ENCODE peak calls at places on chromosomes 13 and 19, in nine cellular contexts. S is cardiac muscle cell, R is neuronal stem cell, P is fibroblast of pulmonary artery, M is EL, A is RWPE1, Y is endothelial cell, I is fibroblast of the conjunctiva, N is iPS DF 6.9. V is an unnamed sample.

GRCh38 chr19:15161028-15161984 is 39.5 kb downstream of the NOTCH3 start:
- DNase-seq in S (no peak), R (no peak), P (peak; percentile 36), M (peak; percentile 53), A (peak; percentile 60), Y (no peak), I (no peak), N (no peak), V (peak; percentile 62)

GRCh38 chr19:32887572-32887971 is 18.0 kb upstream of the SLC7A9 start:
- DNase-seq in S (no peak), R (no peak), P (no peak), M (no peak), A (no peak), Y (no peak), I (no peak), N (no peak), V (no peak)

GRCh38 chr13:47459512-47459911 is 541.6 kb downstream of the SUCLA2 start:
- DNase-seq in S (peak; percentile 4), R (no peak), P (peak; percentile 60), M (peak; percentile 12), A (no peak), Y (no peak), I (no peak), N (no peak), V (no peak)

GRCh38 chr13:48564046-48564445 is 31.2 kb upstream of the RCBTB2 start:
- DNase-seq in S (no peak), R (no peak), P (no peak), M (peak; percentile 42), A (no peak), Y (no peak), I (no peak), N (no peak), V (no peak)

GRCh38 chr13:28299941-28300340 is 161.6 kb downstream of the PAN3 start:
- DNase-seq in S (no peak), R (no peak), P (no peak), M (no peak), A (no peak), Y (no peak), I (no peak), N (no peak), V (no peak)

GRCh38 chr13:52750713-52751112 is 11.1 kb upstream of the CNMD start:
- DNase-seq in S (no peak), R (no peak), P (no peak), M (no peak), A (no peak), Y (no peak), I (no peak), N (no peak), V (no peak)

GRCh38 chr19:13505761-13506549 is at the start of gene CACNA1A:
- DNase-seq in S (peak; percentile 69), R (peak; percentile 56), P (no peak), M (peak; percentile 19), A (no peak), Y (peak; percentile 57), I (no peak), N (no peak), V (no peak)

GRCh38 chr13:27182844-27183497 is 11.4 kb upstream of the USP12 start:
- DNase-seq in S (peak; percentile 35), R (no peak), P (peak; percentile 87), M (peak; percentile 96), A (no peak), Y (no peak), I (peak; percentile 38), N (no peak), V (no peak)

GRCh38 chr13:76223999-76224398 is 587.9 kb downstream of the LMO7 start:
- DNase-seq in S (no peak), R (no peak), P (no peak), M (no peak), A (no peak), Y (no peak), I (no peak), N (no peak), V (no peak)

GRCh38 chr19:50648659-50649058 is 586 bp upstream of the C19orf81 start:
- DNase-seq in S (no peak), R (no peak), P (no peak), M (no peak), A (no peak), Y (no peak), I (no peak), N (no peak), V (no peak)

GRCh38 chr19:32392946-32393345 is 12.6 kb upstream of the DPY19L3 start:
- DNase-seq in S (peak; percentile 63), R (no peak), P (no peak), M (no peak), A (no peak), Y (no peak), I (no peak), N (no peak), V (peak; percentile 65)

GRCh38 chr13:99307648-99308339 is 595 bp upstream of the GPR183 start:
- DNase-seq in S (peak; percentile 82), R (no peak), P (peak; percentile 64), M (peak; percentile 76), A (peak; percentile 21), Y (no peak), I (no peak), N (no peak), V (no peak)

GRCh38 chr19:35459414-35460082 is 11.5 kb downstream of the FFAR2 start:
- DNase-seq in S (no peak), R (no peak), P (peak; percentile 41), M (no peak), A (no peak), Y (no peak), I (no peak), N (no peak), V (no peak)

GRCh38 chr13:44249439-44249838 is 124.2 kb upstream of the SERP2 start:
- DNase-seq in S (no peak), R (no peak), P (peak; percentile 77), M (peak; percentile 48), A (no peak), Y (no peak), I (peak; percentile 59), N (no peak), V (peak; percentile 41)

GRCh38 chr13:34416833-34417425 is 525.1 kb upstream of the NBEA start:
- DNase-seq in S (no peak), R (no peak), P (peak; percentile 80), M (peak; percentile 27), A (no peak), Y (no peak), I (peak; percentile 68), N (no peak), V (no peak)

GRCh38 chr19:10292206-10292788 is 2.5 kb downstream of the ICAM5 start:
- DNase-seq in S (peak; percentile 95), R (peak; percentile 77), P (peak; percentile 68), M (peak; percentile 81), A (peak; percentile 85), Y (peak; percentile 58), I (peak; percentile 16), N (no peak), V (peak; percentile 93)

GRCh38 chr19:12092065-12092867 is 27.7 kb downstream of the ZNF844 start:
- DNase-seq in S (peak; percentile 95), R (peak; percentile 80), P (peak; percentile 88), M (peak; percentile 94), A (peak; percentile 20), Y (no peak), I (peak; percentile 82), N (peak; percentile 71), V (no peak)

GRCh38 chr19:45354443-45354842 is 13.9 kb downstream of the KLC3 start:
- DNase-seq in S (no peak), R (no peak), P (no peak), M (no peak), A (no peak), Y (no peak), I (no peak), N (no peak), V (no peak)

GRCh38 chr19:6551607-6552450 is 21.0 kb downstream of the TNFSF9 start:
- DNase-seq in S (peak; percentile 72), R (no peak), P (no peak), M (no peak), A (no peak), Y (no peak), I (no peak), N (no peak), V (no peak)

GRCh38 chr19:41670755-41671154 is 17.3 kb downstream of the CEACAM7 start:
- DNase-seq in S (no peak), R (no peak), P (no peak), M (no peak), A (no peak), Y (no peak), I (no peak), N (no peak), V (no peak)

V was measured in Caco-2.